ENCODE peak calls at places on chromosomes 5 and 9, in nine cellular contexts. N is GM23338, L is HCT116, P is GM23248, V is MM.1S, A is SK-N-SH, Y is hepatocyte, Q is neural progenitor cell, K is PC-3. G is an unnamed sample.

GRCh38 chr9:114574438-114574837 is 13.1 kb upstream of the ATP6V1G1 start:
- DNase-seq in L (no peak), P (no peak), Y (no peak), K (no peak), Q (no peak), V (no peak), N (no peak), A (no peak), G (no peak)

GRCh38 chr9:131273791-131274673 is 2.3 kb downstream of the FAM78A start:
- DNase-seq in Q (no peak), V (peak; percentile 46), Y (no peak), P (no peak), L (no peak), N (no peak), A (no peak), K (no peak), G (peak; percentile 59)

GRCh38 chr5:2222246-2222645 is 339.5 kb upstream of the IRX4 start:
- DNase-seq in Q (no peak), A (no peak), L (no peak), V (no peak), Y (no peak), K (no peak), N (no peak), P (no peak), G (no peak)

GRCh38 chr9:33265211-33265885 is 499 bp downstream of the CHMP5 start:
- DNase-seq in K (no peak), P (peak; percentile 51), A (no peak), L (no peak), Q (no peak), V (no peak), N (no peak), Y (no peak), G (no peak)

GRCh38 chr5:172853355-172853975 is 19.4 kb downstream of the ERGIC1 start:
- DNase-seq in K (no peak), N (no peak), Y (no peak), V (no peak), Q (no peak), A (no peak), L (no peak), P (peak; percentile 69), G (no peak)

GRCh38 chr9:93585695-93586094 is 9.3 kb downstream of the PHF2 start:
- DNase-seq in V (no peak), Q (no peak), P (no peak), K (no peak), L (no peak), N (no peak), A (no peak), Y (no peak), G (no peak)

GRCh38 chr5:141492168-141492885 is 3.4 kb downstream of the PCDHGC5 start:
- DNase-seq in Q (peak; percentile 41), N (peak; percentile 70), A (no peak), Y (no peak), V (no peak), K (no peak), L (no peak), P (no peak), G (no peak)

GRCh38 chr5:127997131-127997775 is 86.3 kb upstream of the SLC12A2 start:
- DNase-seq in L (no peak), A (no peak), N (no peak), P (no peak), V (no peak), Q (peak; percentile 36), Y (no peak), K (no peak), G (no peak)

GRCh38 chr5:68730220-68731010 is 363.4 kb upstream of the SLC30A5 start:
- DNase-seq in P (peak; percentile 90), Y (peak; percentile 62), N (no peak), Q (no peak), L (no peak), K (no peak), V (no peak), A (peak; percentile 62), G (no peak)

GRCh38 chr5:113002423-113002822 is 25.8 kb downstream of the DCP2 start:
- DNase-seq in K (no peak), Y (no peak), A (no peak), P (no peak), L (no peak), Q (no peak), N (no peak), V (no peak), G (no peak)

GRCh38 chr9:135969064-135969683 is 8.0 kb upstream of the UBAC1 start:
- DNase-seq in A (no peak), K (no peak), Q (no peak), V (no peak), L (no peak), P (no peak), N (no peak), Y (no peak), G (no peak)

GRCh38 chr9:81683214-81683613 is 6.1 kb downstream of the TLE1 start:
- DNase-seq in P (no peak), Y (no peak), L (no peak), A (no peak), Q (no peak), N (no peak), V (no peak), K (no peak), G (no peak)

GRCh38 chr5:113017891-113018635 is 41.5 kb downstream of the DCP2 start:
- DNase-seq in Y (no peak), N (no peak), Q (no peak), K (peak; percentile 51), P (no peak), V (no peak), A (no peak), L (no peak), G (no peak)

GRCh38 chr9:81552571-81552970 is 136.8 kb downstream of the TLE1 start:
- DNase-seq in A (no peak), N (no peak), Y (no peak), P (no peak), V (no peak), K (no peak), L (no peak), Q (no peak), G (no peak)

DNA sequence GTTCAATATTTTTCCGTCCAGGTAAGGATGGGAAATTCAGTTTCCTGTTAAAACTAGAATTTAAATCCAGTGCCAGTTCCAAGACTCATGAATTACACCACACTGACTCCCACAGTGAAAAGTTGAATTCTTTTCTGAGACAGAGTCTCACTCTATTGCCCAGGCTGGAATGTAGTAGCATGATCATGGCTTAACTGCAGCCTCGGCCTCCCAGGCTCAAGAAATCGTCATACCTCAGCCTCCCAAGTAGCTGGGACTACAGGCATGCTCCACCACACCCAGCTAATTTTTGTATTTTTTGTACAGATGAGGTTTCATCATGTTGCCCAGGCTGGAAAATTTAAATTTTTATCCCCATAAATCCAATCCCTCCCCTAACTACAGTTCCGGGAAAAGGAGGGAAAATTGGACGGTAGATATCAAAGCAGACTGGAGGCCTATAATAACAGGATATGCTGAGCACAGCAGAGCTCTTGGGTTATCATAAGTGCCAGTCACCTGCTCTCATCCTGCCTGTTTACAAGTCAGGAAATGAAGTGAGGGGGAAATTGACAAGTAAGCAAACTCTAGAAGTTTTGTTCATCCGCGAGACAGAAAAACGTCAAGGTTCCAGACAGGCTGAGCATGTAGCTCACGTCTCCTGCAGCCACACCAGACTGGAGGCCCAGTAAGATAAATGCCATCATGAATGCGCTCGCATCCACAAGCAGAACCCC is 105.7 kb downstream of the UGCG start:
- DNase-seq in L (no peak), K (no peak), Y (no peak), A (no peak), Q (no peak), V (peak; percentile 84), P (no peak), N (no peak), G (no peak)
- H3K4me1 ChIP-seq in L (peaks cover 6% of the 10 kb centered on the region), K (no peaks in the 10 kb centered on the region), Y (no peaks in the 10 kb centered on the region), A (no peaks in the 10 kb centered on the region), Q (peaks cover 17% of the 10 kb centered on the region), V (peaks cover 19% of the 10 kb centered on the region), P (no peaks in the 10 kb centered on the region), N (no peaks in the 10 kb centered on the region), G (no peaks in the 10 kb centered on the region)

GRCh38 chr9:84379740-84380139 is 39.2 kb upstream of the SLC28A3 start:
- DNase-seq in N (no peak), Y (no peak), V (no peak), A (no peak), K (no peak), Q (no peak), L (no peak), P (peak; percentile 40), G (no peak)
- TF ChIP-seq EZH2phosphoT487 in N (no peak), Y (no peak), V (no peak), A (no peak), K (no peak), Q (no peak), L (no peak), P (no peak), G (no peak)

GRCh38 chr5:67035098-67035740 is 161.4 kb downstream of the CD180 start:
- DNase-seq in A (no peak), Y (no peak), Q (no peak), P (no peak), V (no peak), K (no peak), L (no peak), N (no peak), G (no peak)

GRCh38 chr5:67031689-67032088 is 164.9 kb downstream of the CD180 start:
- DNase-seq in V (no peak), P (peak; percentile 41), A (no peak), L (no peak), Q (no peak), K (no peak), N (no peak), Y (no peak), G (no peak)

GRCh38 chr5:67037171-67037570 is 159.4 kb downstream of the CD180 start:
- DNase-seq in Y (no peak), A (no peak), Q (no peak), K (peak; percentile 16), L (no peak), V (no peak), N (no peak), P (peak; percentile 42), G (no peak)

GRCh38 chr5:67032921-67033664 is 163.5 kb downstream of the CD180 start:
- DNase-seq in L (no peak), P (peak; percentile 61), N (no peak), Y (no peak), K (no peak), A (no peak), V (no peak), Q (no peak), G (no peak)

GRCh38 chr5:67033893-67034605 is 162.6 kb downstream of the CD180 start:
- DNase-seq in L (no peak), Y (no peak), V (no peak), A (no peak), Q (no peak), K (no peak), P (no peak), N (no peak), G (no peak)
- H3K4me1 ChIP-seq in L (no peaks in the 10 kb centered on the region), Y (peaks cover 29% of the 10 kb centered on the region), V (no peaks in the 10 kb centered on the region), A (peaks cover 12% of the 10 kb centered on the region), Q (peaks cover 64% of the 10 kb centered on the region), K (peaks cover 14% of the 10 kb centered on the region), P (peaks cover 43% of the 10 kb centered on the region), N (peaks cover 22% of the 10 kb centered on the region), G (no peaks in the 10 kb centered on the region)

DNA sequence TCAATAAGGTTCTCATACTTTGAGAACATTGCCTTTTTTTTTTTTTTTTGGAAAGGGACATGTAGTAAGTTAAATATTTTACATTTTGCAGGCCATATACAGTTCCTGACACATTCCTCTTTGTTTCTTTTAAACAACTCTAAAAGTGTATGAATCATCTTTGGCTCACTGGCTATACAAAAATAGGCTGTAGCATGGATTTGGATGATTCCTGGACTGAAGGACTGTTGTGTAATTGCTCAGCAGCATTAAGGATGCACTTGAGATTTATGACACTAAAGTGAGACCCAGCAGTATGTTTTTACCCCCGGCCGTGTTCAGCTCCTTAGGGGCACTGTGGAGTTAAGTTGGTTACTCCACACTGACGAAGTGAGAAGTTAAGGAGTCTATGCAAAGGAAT is 41.3 kb downstream of the VPS13A start:
- DNase-seq in Y (no peak), V (no peak), N (no peak), A (no peak), P (peak; percentile 82), K (peak; percentile 36), L (no peak), Q (no peak), G (no peak)
- TF ChIP-seq EZH2phosphoT487 in Y (no peak), V (no peak), N (no peak), A (no peak), P (no peak), K (no peak), L (no peak), Q (no peak), G (no peak)